ENCODE peak calls at places on chromosomes 12 and 14, in four cellular contexts. V is WTC11, P is A549, J is K562. M is an unnamed sample.

GRCh38 chr14:40467969-40468368 is 1035.7 kb upstream of the FBXO33 start:
- DNase-seq in V (no peak), P (no peak), J (no peak), M (no peak)

GRCh38 chr12:128025856-128026255 is 241.1 kb upstream of the TMEM132C start:
- DNase-seq in V (no peak), P (no peak), J (no peak), M (no peak)

GRCh38 chr12:41981013-41981412 is 163.7 kb downstream of the GXYLT1 start:
- DNase-seq in V (no peak), P (no peak), J (no peak), M (peak)

GRCh38 chr12:100337727-100338126 is 19.1 kb upstream of the SLC17A8 start:
- DNase-seq in V (no peak), P (no peak), J (no peak), M (no peak)

GRCh38 chr14:103128631-103129300 is 5.5 kb downstream of the TNFAIP2 start:
- DNase-seq in V (no peak), P (no peak), J (no peak), M (no peak)

GRCh38 chr14:63956326-63956725 is 103.5 kb downstream of the SYNE2 start:
- DNase-seq in V (no peak), P (no peak), J (no peak), M (no peak)

GRCh38 chr12:97960741-97961608 is 498.4 kb downstream of the RMST start:
- DNase-seq in V (peak), P (peak), J (peak), M (peak)

GRCh38 chr14:61557854-61558253 is 137.5 kb upstream of the HIF1A start:
- DNase-seq in V (no peak), P (no peak), J (no peak), M (no peak)

GRCh38 chr14:78129375-78129774 is 40.8 kb upstream of the NRXN3 start:
- DNase-seq in V (no peak), P (no peak), J (no peak), M (no peak)

GRCh38 chr12:49541911-49542505 is 3.2 kb downstream of the KCNH3 start:
- DNase-seq in V (no peak), P (no peak), J (no peak), M (no peak)

GRCh38 chr14:103087343-103087835 is 3.4 kb downstream of the LBHD2 start:
- DNase-seq in V (no peak), P (no peak), J (no peak), M (no peak)

GRCh38 chr14:74518221-74518620 is 24.7 kb downstream of the ISCA2 start:
- DNase-seq in V (no peak), P (no peak), J (no peak), M (no peak)

GRCh38 chr12:27555928-27556778 is 32.1 kb downstream of the PPFIBP1 start:
- DNase-seq in V (no peak), P (no peak), J (no peak), M (no peak)

GRCh38 chr14:33678012-33678411 is 272.9 kb downstream of the EGLN3 start:
- DNase-seq in V (no peak), P (no peak), J (no peak), M (no peak)

GRCh38 chr12:31316964-31317363 is 9.0 kb downstream of the SINHCAF start:
- DNase-seq in V (no peak), P (no peak), J (no peak), M (no peak)

GRCh38 chr12:94954029-94954685 is 49.3 kb downstream of the NDUFA12 start:
- DNase-seq in V (no peak), P (peak), J (peak), M (no peak)

GRCh38 chr14:70398280-70398679 is 18.6 kb downstream of the SYNJ2BP start:
- DNase-seq in V (no peak), P (no peak), J (no peak), M (peak)

GRCh38 chr14:101474563-101475467 is 86.5 kb upstream of the DIO3 start:
- DNase-seq in V (no peak), P (no peak), J (no peak), M (no peak)

GRCh38 chr14:90061849-90062794 is at the start of gene KCNK13:
- DNase-seq in V (peak), P (no peak), J (no peak), M (no peak)

GRCh38 chr12:4786795-4787194 is 66.6 kb downstream of the GALNT8 start:
- DNase-seq in V (no peak), P (no peak), J (no peak), M (no peak)

GRCh38 chr14:49768301-49769121 is 558 bp downstream of the KLHDC2 start:
- DNase-seq in V (peak), P (peak), J (peak), M (peak)

GRCh38 chr12:121933522-121934317 is 15.3 kb downstream of the CFAP251 start:
- DNase-seq in V (peak), P (no peak), J (peak), M (no peak)

GRCh38 chr12:19529933-19530630 is 90.8 kb downstream of the AEBP2 start:
- DNase-seq in V (no peak), P (no peak), J (no peak), M (no peak)

GRCh38 chr12:19527876-19528275 is 88.6 kb downstream of the AEBP2 start:
- DNase-seq in V (no peak), P (no peak), J (no peak), M (no peak)

GRCh38 chr12:19533567-19533966 is 94.3 kb downstream of the AEBP2 start:
- DNase-seq in V (no peak), P (no peak), J (no peak), M (no peak)

GRCh38 chr12:19528750-19529149 is 89.5 kb downstream of the AEBP2 start:
- DNase-seq in V (no peak), P (no peak), J (no peak), M (no peak)

GRCh38 chr12:19530631-19531020 is 91.3 kb downstream of the AEBP2 start:
- DNase-seq in V (no peak), P (no peak), J (no peak), M (no peak)
- TF ChIP-seq NR3C1 in V (no peak), P (no peak), J (no peak), M (no peak)

GRCh38 chr14:57512221-57512620 is 18.6 kb upstream of the CCDC198 start:
- DNase-seq in V (no peak), P (no peak), J (no peak), M (no peak)
- TF ChIP-seq NR3C1 in V (no peak), P (no peak), J (no peak), M (no peak)

GRCh38 chr12:124626841-124627502 is 59.6 kb upstream of the NCOR2 start:
- DNase-seq in V (no peak), P (no peak), J (no peak), M (no peak)
- TF ChIP-seq NR3C1 in V (no peak), P (no peak), J (no peak), M (no peak)

DNA sequence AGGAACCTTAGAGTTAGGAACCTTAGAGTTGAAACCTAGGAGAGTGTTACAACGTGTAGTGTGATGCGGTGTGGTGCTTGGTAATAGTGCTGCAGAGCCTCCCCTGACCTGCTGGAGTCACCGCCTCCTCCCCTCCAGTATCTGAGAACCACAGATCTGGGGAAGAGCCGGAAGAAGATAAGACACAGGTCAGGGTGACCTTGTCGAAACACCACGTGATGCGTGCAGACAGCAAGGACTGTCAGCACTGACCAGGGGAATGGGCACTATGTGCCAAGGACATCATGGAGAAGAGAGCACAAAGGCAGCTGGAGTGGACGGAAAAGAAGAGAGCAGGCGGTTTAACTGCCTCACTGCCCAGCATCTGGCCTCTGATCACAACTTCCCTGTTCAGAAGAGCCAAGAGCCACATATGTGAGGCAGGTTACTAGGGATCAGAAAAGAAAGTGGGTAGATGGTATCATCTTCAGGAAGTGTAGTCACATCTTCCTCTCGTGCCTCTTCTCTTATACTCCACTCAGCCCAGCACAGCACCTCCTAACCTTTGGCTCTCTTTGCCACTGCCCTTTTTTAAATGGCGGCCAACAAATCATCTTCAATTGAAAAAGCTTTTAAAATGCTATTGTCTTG is 93.7 kb downstream of the TESC start:
- DNase-seq in V (no peak), P (no peak), J (peak), M (no peak)
- TF ChIP-seq NR3C1 in V (no peak), P (no peak), J (no peak), M (no peak)

DNA sequence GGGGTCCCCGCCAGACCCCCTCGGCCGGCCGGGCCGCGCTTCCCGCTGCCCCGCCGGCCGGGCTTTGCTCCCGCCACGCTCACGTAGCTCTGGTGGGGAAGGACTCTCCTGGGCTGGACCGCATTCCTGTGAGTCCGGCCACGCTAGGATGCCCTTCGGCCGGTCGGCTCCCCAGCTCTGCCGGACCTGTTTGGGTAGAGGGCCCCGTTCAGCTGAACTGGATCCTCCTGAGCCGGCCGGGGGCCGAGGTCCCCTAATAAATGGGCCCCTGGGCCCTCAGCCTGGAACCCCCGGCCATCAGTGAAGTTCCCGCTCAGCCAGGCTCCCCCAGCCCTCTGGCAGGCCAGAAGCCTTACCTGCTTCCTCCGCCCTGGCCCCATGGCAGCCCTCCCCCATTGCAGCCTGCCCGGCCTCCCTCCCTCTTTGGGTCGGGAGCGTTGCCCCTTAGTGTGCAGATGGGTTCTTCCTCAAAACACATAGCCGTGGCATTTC is 593 bp downstream of the UNC119B start:
- DNase-seq in V (peak), P (peak), J (peak), M (no peak)
- TF ChIP-seq NR3C1 in V (no peak), P (no peak), J (no peak), M (no peak)

DNA sequence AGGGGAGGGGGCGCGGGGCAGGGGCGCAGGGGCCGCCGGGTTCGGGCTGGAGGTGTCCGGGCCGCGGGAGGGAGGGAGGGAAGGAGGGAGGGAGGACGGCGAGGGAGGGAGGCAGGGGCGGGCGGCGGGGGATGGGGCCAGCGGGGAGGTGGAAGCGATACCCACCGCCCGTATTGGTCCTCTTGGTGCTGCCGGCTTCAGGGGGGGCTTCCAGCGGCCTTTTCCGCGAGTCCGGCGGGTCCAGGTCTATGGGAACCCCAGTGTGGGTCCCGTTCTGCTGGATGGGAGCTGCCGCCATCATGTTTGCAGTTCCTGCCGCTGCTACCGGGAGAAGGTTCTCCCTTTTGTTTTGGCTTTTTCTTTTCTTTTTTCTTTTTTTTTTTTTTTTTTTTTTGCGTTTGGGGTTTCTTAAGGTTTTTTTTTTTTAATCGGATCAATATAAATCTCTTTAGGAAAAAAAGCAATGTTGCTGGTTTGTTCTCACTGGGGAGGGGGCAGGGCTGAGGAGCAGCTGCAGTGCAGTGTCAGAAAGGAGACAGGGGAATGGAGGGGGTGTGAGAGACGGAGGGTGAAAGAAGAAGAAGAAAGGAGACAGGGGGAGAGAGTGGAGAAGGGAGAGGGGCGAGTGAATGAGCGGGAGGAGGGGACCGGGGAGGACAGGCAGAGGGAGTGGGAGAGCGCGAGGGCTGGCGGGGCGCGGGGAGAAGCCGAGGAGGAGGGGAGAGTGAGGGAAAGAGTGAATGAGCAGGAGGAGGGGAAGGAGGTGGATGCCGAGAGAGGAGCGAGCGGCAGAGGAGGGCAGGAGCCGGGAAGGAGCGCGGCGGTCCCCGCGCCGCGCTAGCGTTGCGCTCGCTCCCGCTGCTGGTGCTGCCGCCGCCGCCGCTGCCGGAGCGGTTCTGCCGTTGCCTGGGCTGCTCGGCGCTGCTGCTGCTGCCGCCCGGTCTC is at the start of gene NOVA1:
- DNase-seq in V (peak), P (peak), J (no peak), M (no peak)
- TF ChIP-seq NR3C1 in V (no peak), P (no peak), J (no peak), M (no peak)

GRCh38 chr14:99892406-99892805 is 99.2 kb downstream of the EML1 start:
- DNase-seq in V (no peak), P (no peak), J (no peak), M (no peak)

GRCh38 chr14:99891266-99891665 is 98.1 kb downstream of the EML1 start:
- DNase-seq in V (no peak), P (no peak), J (no peak), M (no peak)

GRCh38 chr14:99896371-99896770 is 103.2 kb downstream of the EML1 start:
- DNase-seq in V (no peak), P (no peak), J (no peak), M (no peak)

GRCh38 chr14:99889268-99889667 is 96.1 kb downstream of the EML1 start:
- DNase-seq in V (peak), P (no peak), J (no peak), M (no peak)

DNA sequence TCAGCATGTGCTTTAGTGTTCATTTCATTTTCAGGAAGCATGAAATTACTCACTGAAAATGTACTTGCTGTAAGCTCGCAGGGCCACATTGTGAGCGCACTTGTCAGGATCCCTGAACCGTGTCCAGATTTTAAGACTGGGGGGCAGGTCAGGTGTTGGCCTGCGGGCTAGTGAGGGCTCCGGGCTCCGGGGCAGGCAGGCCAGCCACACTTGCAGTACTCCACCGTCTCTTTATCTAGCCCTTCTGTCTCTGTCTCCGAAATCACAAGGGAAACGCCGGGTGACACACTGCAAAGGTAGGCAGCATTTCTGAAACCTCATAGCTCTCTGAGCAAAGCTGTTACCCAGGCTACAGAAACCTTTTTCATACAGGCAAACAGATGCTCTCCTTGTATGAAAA is 98.7 kb downstream of the EML1 start:
- DNase-seq in V (no peak), P (no peak), J (no peak), M (no peak)
- TF ChIP-seq NR3C1 in V (no peak), P (no peak), J (no peak), M (no peak)

DNA sequence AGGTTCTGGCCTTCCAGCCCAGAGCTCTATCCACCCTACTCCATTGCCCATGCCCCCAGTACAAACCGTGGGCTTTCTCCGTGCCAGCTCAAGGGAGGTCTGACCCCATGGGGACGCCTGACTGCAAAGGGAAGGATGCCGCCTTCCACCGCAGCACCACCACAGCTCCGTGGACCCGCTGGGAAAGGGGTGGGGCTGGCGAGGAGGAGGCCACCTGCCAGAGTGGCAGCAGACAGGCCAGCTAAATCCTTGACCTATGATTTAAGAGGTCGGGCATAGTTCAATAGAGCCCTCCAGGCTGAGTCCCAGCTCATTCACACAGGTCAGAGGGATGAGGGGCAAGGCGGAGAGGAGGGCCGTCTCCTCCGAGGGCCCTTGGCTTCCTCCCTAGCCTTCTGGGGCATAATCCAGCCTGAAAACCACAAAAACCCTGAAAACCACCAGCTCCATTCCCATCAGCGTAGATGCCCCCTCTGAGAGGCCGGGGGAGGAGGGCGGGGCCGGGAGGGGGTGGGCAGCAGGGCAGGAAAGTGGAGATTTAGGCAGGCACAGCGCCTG is 14.9 kb upstream of the FIGNL2 start:
- DNase-seq in V (no peak), P (no peak), J (no peak), M (no peak)
- TF ChIP-seq NR3C1 in V (no peak), P (no peak), J (no peak), M (no peak)

DNA sequence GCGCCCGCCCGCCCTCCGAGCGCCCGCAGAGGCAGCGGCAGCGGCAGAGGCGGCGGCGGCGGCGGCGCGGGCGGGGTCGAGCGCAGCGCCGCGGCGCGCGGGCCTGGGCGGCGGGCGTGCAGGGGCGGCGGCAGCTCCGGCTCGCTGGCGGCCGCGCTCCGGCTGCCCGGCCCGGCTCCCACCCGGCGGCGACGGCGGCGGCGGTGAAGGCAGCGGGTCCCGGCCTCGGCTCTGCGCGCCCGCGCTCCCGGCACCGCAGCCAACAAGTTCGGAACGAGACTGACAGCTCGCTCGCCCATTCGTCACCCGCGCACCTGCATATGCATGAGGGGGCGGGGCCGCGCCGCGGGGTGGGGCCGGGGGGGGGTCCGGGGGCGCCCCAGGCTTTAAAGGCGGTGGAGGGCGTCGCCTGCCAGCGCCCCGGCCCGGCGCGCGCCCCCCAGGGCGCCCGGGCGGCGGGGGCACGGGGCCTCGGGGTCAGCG is at the start of gene JAG2:
- DNase-seq in V (peak), P (peak), J (no peak), M (no peak)
- TF ChIP-seq NR3C1 in V (no peak), P (no peak), J (no peak), M (no peak)

DNA sequence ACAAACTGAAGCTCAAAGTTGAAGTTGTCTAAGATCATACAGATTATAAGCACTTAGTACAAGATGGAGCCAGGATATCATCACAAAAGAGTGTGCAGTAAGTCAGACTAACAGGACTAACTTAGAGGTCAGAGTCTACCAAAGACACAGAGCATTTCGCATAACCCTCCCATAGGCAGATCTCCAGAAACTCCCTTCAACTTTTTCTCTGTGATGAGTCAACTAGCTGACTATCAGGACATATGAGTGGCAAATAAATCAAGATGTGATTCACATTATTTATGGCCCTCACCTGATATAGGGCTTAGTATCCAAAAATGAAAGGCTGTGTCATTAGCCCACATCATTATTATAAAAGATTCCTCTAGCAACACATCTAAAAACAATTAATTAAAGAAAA is 484.6 kb downstream of the GALC start:
- DNase-seq in V (no peak), P (no peak), J (no peak), M (no peak)
- TF ChIP-seq NR3C1 in V (no peak), P (no peak), J (no peak), M (no peak)